ENCODE peak calls at places on chromosomes 4 and X, in four cellular contexts. A is epithelial cell of esophagus, G is tibial nerve, R is neural crest cell. Q is an unnamed sample.

GRCh38 chr4:73776363-73776762 is 36.0 kb downstream of the CXCL8 start:
- DNase-seq in A (peak), G (peak), R (no peak), Q (peak)

GRCh38 chr4:56261027-56261426 is 126.3 kb downstream of the AASDH start:
- DNase-seq in R (no peak), G (no peak), A (no peak), Q (no peak)

GRCh38 chr4:150305995-150306394 is 227.8 kb downstream of the DCLK2 start:
- DNase-seq in G (no peak), R (no peak), A (peak), Q (peak)

GRCh38 chrX:69496143-69496542 is 8.0 kb upstream of the NALF2 start:
- DNase-seq in A (no peak), G (no peak), R (no peak), Q (no peak)

GRCh38 chr4:4541040-4541631 is 712 bp downstream of the STX18 start:
- DNase-seq in G (no peak), A (peak), R (no peak), Q (no peak)

GRCh38 chrX:154991039-154991438 is 31.5 kb downstream of the F8 start:
- DNase-seq in R (no peak), G (no peak), A (peak), Q (no peak)

GRCh38 chr4:175190654-175191053 is 272.5 kb downstream of the ADAM29 start:
- DNase-seq in G (no peak), A (no peak), R (no peak), Q (no peak)

GRCh38 chr4:137367608-137368007 is 164.7 kb downstream of the PCDH18 start:
- DNase-seq in G (no peak), R (no peak), A (peak), Q (no peak)

GRCh38 chr4:1792158-1792831 is 798 bp upstream of the FGFR3 start:
- DNase-seq in G (no peak), R (no peak), A (no peak), Q (no peak)

GRCh38 chrX:153184787-153185186 is 5.7 kb downstream of the MAGEA1 start:
- DNase-seq in R (no peak), A (no peak), G (no peak), Q (no peak)

GRCh38 chr4:89400408-89401035 is 92.9 kb upstream of the GPRIN3 start:
- DNase-seq in A (no peak), R (no peak), G (no peak), Q (no peak)

GRCh38 chr4:26911254-26911653 is 50.6 kb downstream of the STIM2 start:
- DNase-seq in R (no peak), A (no peak), G (no peak), Q (no peak)

GRCh38 chrX:134713618-134714107 is 55.4 kb upstream of the PLAC1 start:
- DNase-seq in A (no peak), G (no peak), R (no peak), Q (no peak)

GRCh38 chr4:11293866-11294265 is 134.8 kb downstream of the HS3ST1 start:
- DNase-seq in A (peak), G (no peak), R (no peak), Q (no peak)

GRCh38 chrX:21747523-21747922 is 10.4 kb downstream of the SMPX start:
- DNase-seq in G (no peak), A (no peak), R (no peak), Q (no peak)

GRCh38 chr4:169615467-169616106 is 3.2 kb upstream of the NEK1 start:
- DNase-seq in G (no peak), R (no peak), A (peak), Q (no peak)

GRCh38 chr4:41509411-41510008 is 28.4 kb upstream of the LIMCH1 start:
- DNase-seq in G (no peak), R (no peak), A (no peak), Q (no peak)